ENCODE peak calls at places on chromosome 21, in five cellular contexts. One of them, this sample, is unnamed. For H3K9me2, the result is how much of the 10 kb centered on the place peaks cover.

GRCh38 chr21:27648560-27648959 is 681.7 kb upstream of the ADAMTS5 start:
- DNase-seq in HCT116: no peak
- DNase-seq in SK-N-SH: no peak
- DNase-seq in PC-3: peak
- DNase-seq in MM.1S: no peak
- DNase-seq in this sample: peak

GRCh38 chr21:44415073-44416025 is 40.0 kb upstream of the LRRC3 start:
- DNase-seq in PC-3: no peak
- DNase-seq in MM.1S: no peak
- DNase-seq in SK-N-SH: no peak
- DNase-seq in HCT116: no peak
- DNase-seq in this sample: no peak

GRCh38 chr21:30146558-30147282 is 19.9 kb downstream of the CLDN17 start:
- DNase-seq in HCT116: no peak
- DNase-seq in PC-3: peak
- DNase-seq in MM.1S: no peak
- DNase-seq in SK-N-SH: no peak
- DNase-seq in this sample: no peak

GRCh38 chr21:44331650-44332306 is 7.4 kb downstream of the CFAP410 start:
- DNase-seq in SK-N-SH: no peak
- DNase-seq in MM.1S: no peak
- DNase-seq in HCT116: no peak
- DNase-seq in PC-3: no peak
- DNase-seq in this sample: peak

GRCh38 chr21:45373991-45374816 is 30.8 kb upstream of the COL18A1 start:
- DNase-seq in HCT116: no peak
- DNase-seq in MM.1S: no peak
- DNase-seq in PC-3: no peak
- DNase-seq in SK-N-SH: no peak
- DNase-seq in this sample: no peak

GRCh38 chr21:45802956-45803612 is 159.6 kb downstream of the PCBP3 start:
- DNase-seq in SK-N-SH: no peak
- DNase-seq in PC-3: no peak
- DNase-seq in HCT116: no peak
- DNase-seq in MM.1S: no peak
- DNase-seq in this sample: no peak

GRCh38 chr21:17769049-17769845 is 49.9 kb downstream of the C21orf91 start:
- DNase-seq in MM.1S: no peak
- DNase-seq in PC-3: peak
- DNase-seq in SK-N-SH: no peak
- DNase-seq in HCT116: no peak
- DNase-seq in this sample: peak

GRCh38 chr21:44529503-44530125 is 10.4 kb downstream of the KRTAP10-1 start:
- DNase-seq in SK-N-SH: no peak
- DNase-seq in MM.1S: no peak
- DNase-seq in HCT116: no peak
- DNase-seq in PC-3: no peak
- DNase-seq in this sample: no peak

GRCh38 chr21:17783816-17784598 is 35.1 kb downstream of the C21orf91 start:
- DNase-seq in SK-N-SH: no peak
- DNase-seq in MM.1S: peak
- DNase-seq in HCT116: no peak
- DNase-seq in PC-3: no peak
- DNase-seq in this sample: no peak

GRCh38 chr21:43355925-43356289 is 71.0 kb downstream of the SIK1 start:
- DNase-seq in PC-3: no peak
- DNase-seq in SK-N-SH: no peak
- DNase-seq in MM.1S: no peak
- DNase-seq in HCT116: no peak
- DNase-seq in this sample: no peak

GRCh38 chr21:32329331-32329730 is 30.7 kb downstream of the MRAP start:
- DNase-seq in PC-3: no peak
- DNase-seq in HCT116: no peak
- DNase-seq in MM.1S: no peak
- DNase-seq in SK-N-SH: no peak
- DNase-seq in this sample: peak

GRCh38 chr21:41852151-41852928 is 26.8 kb downstream of the PRDM15 start:
- DNase-seq in HCT116: no peak
- DNase-seq in PC-3: no peak
- DNase-seq in MM.1S: no peak
- DNase-seq in SK-N-SH: no peak
- DNase-seq in this sample: no peak

GRCh38 chr21:37106998-37107397 is 33.9 kb downstream of the TTC3 start:
- DNase-seq in HCT116: no peak
- DNase-seq in PC-3: no peak
- DNase-seq in SK-N-SH: no peak
- DNase-seq in MM.1S: no peak
- DNase-seq in this sample: no peak

GRCh38 chr21:36966066-36966845 is at the start of gene HLCS:
- DNase-seq in PC-3: peak
- DNase-seq in HCT116: no peak
- DNase-seq in MM.1S: peak
- DNase-seq in SK-N-SH: peak
- DNase-seq in this sample: peak

GRCh38 chr21:45638707-45639106 is 4.8 kb upstream of the PCBP3 start:
- DNase-seq in HCT116: no peak
- DNase-seq in MM.1S: no peak
- DNase-seq in SK-N-SH: no peak
- DNase-seq in PC-3: peak
- DNase-seq in this sample: no peak

GRCh38 chr21:25491267-25491666 is 116.0 kb downstream of the MRPL39 start:
- DNase-seq in HCT116: no peak
- DNase-seq in SK-N-SH: no peak
- DNase-seq in MM.1S: no peak
- DNase-seq in PC-3: no peak
- DNase-seq in this sample: no peak

GRCh38 chr21:43340491-43341348 is 86.2 kb downstream of the SIK1 start:
- DNase-seq in MM.1S: no peak
- DNase-seq in PC-3: peak
- DNase-seq in SK-N-SH: no peak
- DNase-seq in HCT116: peak
- DNase-seq in this sample: peak

GRCh38 chr21:27221084-27221483 is 254.2 kb upstream of the ADAMTS5 start:
- DNase-seq in MM.1S: no peak
- DNase-seq in HCT116: no peak
- DNase-seq in PC-3: no peak
- DNase-seq in SK-N-SH: no peak
- DNase-seq in this sample: no peak

GRCh38 chr21:42493109-42494060 is 2.6 kb downstream of the RSPH1 start:
- DNase-seq in SK-N-SH: no peak
- DNase-seq in PC-3: no peak
- DNase-seq in HCT116: no peak
- DNase-seq in MM.1S: no peak
- DNase-seq in this sample: no peak

GRCh38 chr21:42009831-42010506 is at the start of gene ZBTB21:
- DNase-seq in HCT116: peak
- DNase-seq in MM.1S: peak
- DNase-seq in PC-3: peak
- DNase-seq in SK-N-SH: peak
- DNase-seq in this sample: peak

GRCh38 chr21:44583800-44584147 is 3.4 kb upstream of the KRTAP10-5 start:
- DNase-seq in MM.1S: no peak
- DNase-seq in HCT116: no peak
- DNase-seq in PC-3: peak
- DNase-seq in SK-N-SH: no peak
- DNase-seq in this sample: no peak

GRCh38 chr21:39313042-39313456 is 383 bp downstream of the BRWD1 start:
- DNase-seq in PC-3: no peak
- DNase-seq in HCT116: no peak
- DNase-seq in MM.1S: no peak
- DNase-seq in SK-N-SH: peak
- DNase-seq in this sample: no peak

GRCh38 chr21:29418813-29419212 is 120.1 kb downstream of the BACH1 start:
- DNase-seq in MM.1S: no peak
- DNase-seq in PC-3: no peak
- DNase-seq in HCT116: no peak
- DNase-seq in SK-N-SH: no peak
- DNase-seq in this sample: no peak

GRCh38 chr21:15826908-15827601 is 97.3 kb downstream of the USP25 start:
- DNase-seq in HCT116: no peak
- DNase-seq in PC-3: no peak
- DNase-seq in SK-N-SH: no peak
- DNase-seq in MM.1S: no peak
- DNase-seq in this sample: no peak
- TF ChIP-seq EZH2phosphoT487 in HCT116: no peak
- TF ChIP-seq EZH2phosphoT487 in PC-3: no peak
- TF ChIP-seq EZH2phosphoT487 in SK-N-SH: no peak
- TF ChIP-seq EZH2phosphoT487 in MM.1S: no peak
- TF ChIP-seq EZH2phosphoT487 in this sample: no peak

DNA sequence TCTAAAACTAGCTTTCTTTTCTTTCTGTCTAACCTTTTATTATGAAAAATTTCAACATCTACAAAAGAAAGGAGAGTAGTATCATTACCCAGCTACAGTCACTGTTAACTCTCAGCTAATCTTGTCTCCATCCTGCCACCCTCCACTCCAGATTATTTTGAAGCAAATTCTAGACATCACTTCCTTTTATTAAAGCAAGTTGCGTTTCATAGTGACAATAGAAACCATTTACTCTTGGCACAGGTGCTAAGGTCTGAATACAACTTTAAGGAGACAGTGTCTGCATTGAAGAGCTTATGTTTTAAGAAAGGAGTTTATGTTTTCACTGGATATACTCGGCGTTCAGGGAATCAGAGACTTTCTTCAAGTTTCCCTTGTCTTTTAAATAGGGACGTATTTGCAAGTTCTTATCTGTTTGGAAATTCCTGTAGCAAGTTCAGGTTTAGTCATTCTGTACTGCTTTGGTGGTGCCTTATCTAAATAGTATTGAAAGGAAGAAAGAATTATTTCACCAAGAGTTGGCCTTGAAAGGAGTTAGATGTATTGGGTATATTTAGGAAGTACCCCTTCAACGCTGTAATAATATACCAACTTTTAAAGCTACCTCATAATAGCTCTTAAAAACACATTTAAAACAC is 42.7 kb downstream of the ITSN1 start:
- DNase-seq in MM.1S: peak
- DNase-seq in HCT116: no peak
- DNase-seq in PC-3: no peak
- DNase-seq in SK-N-SH: no peak
- DNase-seq in this sample: no peak
- H3K9ac ChIP-seq in MM.1S: peak
- H3K9ac ChIP-seq in HCT116: peak
- H3K9ac ChIP-seq in PC-3: no peak
- H3K9ac ChIP-seq in SK-N-SH: peak
- H3K9ac ChIP-seq in this sample: no peak

DNA sequence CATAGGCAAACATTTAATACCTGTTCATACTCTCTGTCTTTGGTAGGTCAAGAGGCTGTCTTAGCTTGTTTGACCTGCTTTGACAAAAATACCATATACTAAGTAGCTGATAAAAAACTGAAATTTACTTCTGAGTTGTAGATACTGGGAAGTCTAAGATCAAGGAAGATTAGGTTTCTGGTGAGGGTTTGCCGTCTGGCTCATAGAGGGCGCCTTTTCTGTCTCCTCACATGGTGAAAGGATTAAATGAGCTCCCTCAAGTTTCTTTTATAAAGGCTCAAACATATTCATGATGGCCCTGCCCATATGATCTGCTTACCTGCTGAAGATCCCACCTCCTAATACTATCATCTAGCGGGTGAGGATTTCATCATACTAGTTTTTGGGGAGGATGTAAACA is 1076.1 kb upstream of the NCAM2 start:
- DNase-seq in MM.1S: no peak
- DNase-seq in SK-N-SH: no peak
- DNase-seq in PC-3: no peak
- DNase-seq in HCT116: no peak
- DNase-seq in this sample: no peak
- H3K9me2 ChIP-seq in MM.1S: under half
- H3K9me2 ChIP-seq in SK-N-SH: under half
- H3K9me2 ChIP-seq in PC-3: under half
- H3K9me2 ChIP-seq in HCT116: under half
- H3K9me2 ChIP-seq in this sample: under half

GRCh38 chr21:35810431-35810970 is 249.8 kb downstream of the SETD4 start:
- DNase-seq in HCT116: no peak
- DNase-seq in MM.1S: no peak
- DNase-seq in PC-3: no peak
- DNase-seq in SK-N-SH: no peak
- DNase-seq in this sample: no peak
- TF ChIP-seq EZH2phosphoT487 in HCT116: no peak
- TF ChIP-seq EZH2phosphoT487 in MM.1S: no peak
- TF ChIP-seq EZH2phosphoT487 in PC-3: no peak
- TF ChIP-seq EZH2phosphoT487 in SK-N-SH: no peak
- TF ChIP-seq EZH2phosphoT487 in this sample: no peak

This sample was measured in GM23248.